ENCODE peak calls at places on chromosomes 2 and 18, in six cellular contexts. C is stimulated activated CD4-positive, alpha-beta T cell treated with anti-CD3 and anti-CD28 coated beads, TNF-alpha, amount 100 ng/mL, for 1 hour; D is left cardiac atrium; R is left colon; I is HL-60; H is amniotic stem cell. B is an unnamed sample.

GRCh38 chr2:224162122-224162521 is 123.0 kb upstream of the SERPINE2 start:
- DNase-seq in H (peak), R (no peak), D (no peak), I (no peak), C (no peak), B (no peak)

GRCh38 chr2:84880645-84881521 is at the start of gene TRABD2A:
- DNase-seq in I (peak), H (no peak), R (peak), C (no peak), D (no peak), B (peak)

GRCh38 chr2:62200868-62201267 is 5.0 kb downstream of the B3GNT2 start:
- DNase-seq in R (no peak), D (no peak), C (no peak), I (no peak), H (no peak), B (no peak)

GRCh38 chr18:36634573-36635216 is 194.1 kb downstream of the TPGS2 start:
- DNase-seq in D (no peak), H (no peak), C (no peak), I (no peak), R (no peak), B (no peak)

GRCh38 chr2:201259216-201259615 is 1.1 kb upstream of the CASP8 start:
- DNase-seq in H (no peak), C (no peak), I (no peak), D (no peak), R (no peak), B (no peak)

GRCh38 chr2:121365061-121365460 is 80.1 kb upstream of the TFCP2L1 start:
- DNase-seq in I (no peak), D (no peak), C (no peak), H (no peak), R (no peak), B (no peak)

GRCh38 chr18:75879196-75879595 is 451.7 kb upstream of the SMIM21 start:
- DNase-seq in H (no peak), R (no peak), I (no peak), C (no peak), D (no peak), B (no peak)

GRCh38 chr18:74579704-74580103 is 18.0 kb upstream of the ZNF407 start:
- DNase-seq in D (no peak), R (no peak), H (no peak), C (no peak), I (no peak), B (no peak)

GRCh38 chr18:45670281-45670962 is 53.6 kb upstream of the SLC14A1 start:
- DNase-seq in I (peak), H (no peak), C (no peak), D (peak), R (no peak), B (peak)

GRCh38 chr2:109690822-109691541 is 76.8 kb downstream of the SOWAHC start:
- DNase-seq in I (no peak), D (peak), C (no peak), H (no peak), R (peak), B (no peak)

GRCh38 chr18:46416706-46417638 is 240.0 kb downstream of the LOXHD1 start:
- DNase-seq in C (no peak), D (no peak), R (no peak), I (no peak), H (no peak), B (peak)

GRCh38 chr18:49006641-49007136 is 55.9 kb upstream of the SMAD7 start:
- DNase-seq in H (no peak), R (no peak), C (no peak), I (no peak), D (no peak), B (no peak)

GRCh38 chr2:221245045-221245444 is 327.1 kb downstream of the EPHA4 start:
- DNase-seq in C (no peak), R (no peak), D (no peak), H (no peak), I (no peak), B (no peak)

GRCh38 chr18:79755496-79756142 is 42.1 kb upstream of the KCNG2 start:
- DNase-seq in H (no peak), R (peak), I (no peak), C (no peak), D (no peak), B (no peak)

GRCh38 chr18:76978616-76979015 is 154.0 kb downstream of the MBP start:
- DNase-seq in I (no peak), H (no peak), R (peak), D (no peak), C (no peak), B (peak)

GRCh38 chr2:218323526-218324472 is 31.5 kb upstream of the TMBIM1 start:
- DNase-seq in H (peak), R (peak), D (peak), I (peak), C (no peak), B (no peak)

GRCh38 chr2:42838133-42838532 is 45.8 kb upstream of the HAAO start:
- DNase-seq in H (no peak), C (no peak), I (no peak), R (peak), D (no peak), B (no peak)

GRCh38 chr2:134836986-134837385 is 1.4 kb upstream of the ACMSD start:
- DNase-seq in R (no peak), H (peak), I (no peak), C (no peak), D (no peak), B (no peak)

GRCh38 chr2:81529944-81530343 is 1225.4 kb upstream of the LRRTM1 start:
- DNase-seq in R (no peak), D (no peak), I (no peak), H (no peak), C (no peak), B (no peak)

GRCh38 chr2:210132239-210132638 is 39.0 kb downstream of the KANSL1L start:
- DNase-seq in I (no peak), R (no peak), D (no peak), H (no peak), C (no peak), B (no peak)

B was measured in activated CD4-positive, alpha-beta memory T cell treated with anti-CD3 and anti-CD28 coated beads, Interleukin-2, amount 10 ng/mL, durations not matched to agents 7 days and 5 days.